ENCODE peak calls at places on chromosomes 6 and 20, in ten cellular contexts. F, O, H, P, E, K, N, V, T and X are unnamed samples.
A peak's percentile ranks its signal among the peaks of the same experiment; 100 is the strongest.

GRCh38 chr20:53238121-53238660 is 266.0 kb downstream of the TSHZ2 start:
- DNase-seq in F (no peak), N (no peak), T (no peak), E (no peak), K (no peak), V (no peak), P (no peak), H (no peak), O (no peak), X (no peak)

GRCh38 chr20:21272679-21273078 is 30.5 kb upstream of the XRN2 start:
- DNase-seq in F (no peak), H (no peak), T (no peak), K (no peak), E (no peak), N (no peak), O (no peak), P (no peak), V (no peak), X (no peak)

GRCh38 chr20:39773380-39774000 is 811.3 kb downstream of the DHX35 start:
- DNase-seq in T (no peak), V (no peak), H (no peak), N (no peak), E (no peak), K (no peak), F (no peak), P (no peak), O (no peak), X (no peak)

GRCh38 chr20:2752631-2753455 is 47.6 kb downstream of the CPXM1 start:
- DNase-seq in H (no peak), K (no peak), N (peak; percentile 70), T (peak; percentile 62), P (peak; percentile 42), V (no peak), O (peak; percentile 51), F (peak; percentile 64), E (no peak), X (peak; percentile 51)

GRCh38 chr20:35007413-35007812 is 51.7 kb downstream of the MYH7B start:
- DNase-seq in H (peak; percentile 27), F (no peak), P (no peak), O (peak; percentile 9), N (no peak), K (peak; percentile 31), E (no peak), V (no peak), T (no peak), X (no peak)

GRCh38 chr6:41214559-41215238 is 13.4 kb upstream of the TREML4 start:
- DNase-seq in H (no peak), F (no peak), E (no peak), T (no peak), V (no peak), K (no peak), O (no peak), N (no peak), P (no peak), X (no peak)

GRCh38 chr6:48110436-48111142 is 408 bp downstream of the PTCHD4 start:
- DNase-seq in P (no peak), E (no peak), O (no peak), H (no peak), N (no peak), T (no peak), F (no peak), K (no peak), V (no peak), X (no peak)

GRCh38 chr20:19260412-19261090 is 48.1 kb downstream of the SLC24A3 start:
- DNase-seq in F (no peak), V (no peak), H (no peak), O (no peak), E (peak; percentile 22), T (no peak), P (no peak), K (no peak), N (no peak), X (no peak)

GRCh38 chr20:53331151-53331973 is 262.3 kb downstream of the ZNF217 start:
- DNase-seq in K (no peak), H (no peak), V (no peak), E (no peak), N (no peak), P (no peak), T (no peak), O (no peak), F (no peak), X (no peak)

GRCh38 chr20:41080866-41081265 is 52.2 kb downstream of the TOP1 start:
- DNase-seq in P (no peak), F (no peak), E (no peak), K (no peak), O (no peak), V (no peak), N (no peak), H (no peak), T (no peak), X (no peak)

GRCh38 chr6:55449219-55449618 is 122.0 kb downstream of the GFRAL start:
- DNase-seq in H (no peak), T (peak; percentile 9), P (no peak), O (no peak), E (no peak), F (no peak), V (no peak), K (no peak), N (peak; percentile 41), X (no peak)

GRCh38 chr6:1667012-1667804 is 57.5 kb downstream of the FOXC1 start:
- DNase-seq in H (no peak), T (no peak), N (no peak), F (no peak), P (no peak), O (no peak), V (no peak), K (no peak), E (peak; percentile 95), X (no peak)

GRCh38 chr6:12071064-12071615 is 59.0 kb downstream of the HIVEP1 start:
- DNase-seq in P (no peak), F (no peak), E (no peak), V (no peak), N (no peak), H (no peak), T (no peak), O (no peak), K (no peak), X (no peak)

GRCh38 chr6:75230484-75231325 is 12.9 kb downstream of the COX7A2 start:
- DNase-seq in T (peak; percentile 48), K (no peak), V (no peak), P (peak; percentile 34), H (no peak), O (peak; percentile 25), E (no peak), N (peak; percentile 61), F (no peak), X (no peak)

GRCh38 chr20:35181731-35182130 is 9.9 kb downstream of the PROCR start:
- DNase-seq in K (no peak), T (no peak), E (no peak), O (no peak), V (no peak), F (no peak), H (no peak), N (no peak), P (no peak), X (no peak)

GRCh38 chr6:76694779-76695178 is 622.3 kb upstream of the IMPG1 start:
- DNase-seq in H (no peak), O (no peak), F (no peak), V (no peak), P (no peak), E (no peak), T (no peak), N (peak; percentile 17), K (no peak), X (no peak)
- TF ChIP-seq CTCF in H (no peak), O (no peak), F (no peak), V (no peak), P (no peak), E (no peak), T (no peak), N (no peak), K (no peak), X (no peak)

GRCh38 chr6:37539706-37540352 is 40.1 kb upstream of the CCDC167 start:
- DNase-seq in T (no peak), P (no peak), F (no peak), O (no peak), V (no peak), H (no peak), E (no peak), N (no peak), K (no peak), X (no peak)

GRCh38 chr6:37536462-37537225 is 37.0 kb upstream of the CCDC167 start:
- DNase-seq in K (no peak), F (no peak), E (no peak), T (peak; percentile 29), P (no peak), N (peak; percentile 40), O (no peak), H (no peak), V (no peak), X (peak; percentile 33)

GRCh38 chr6:37540390-37540789 is 40.7 kb upstream of the CCDC167 start:
- DNase-seq in E (no peak), P (no peak), F (no peak), H (no peak), V (no peak), N (no peak), K (no peak), O (no peak), T (no peak), X (no peak)

GRCh38 chr6:37535701-37536461 is 36.2 kb upstream of the CCDC167 start:
- DNase-seq in N (peak; percentile 52), F (no peak), O (no peak), T (no peak), K (no peak), P (no peak), E (no peak), H (no peak), V (no peak), X (no peak)

DNA sequence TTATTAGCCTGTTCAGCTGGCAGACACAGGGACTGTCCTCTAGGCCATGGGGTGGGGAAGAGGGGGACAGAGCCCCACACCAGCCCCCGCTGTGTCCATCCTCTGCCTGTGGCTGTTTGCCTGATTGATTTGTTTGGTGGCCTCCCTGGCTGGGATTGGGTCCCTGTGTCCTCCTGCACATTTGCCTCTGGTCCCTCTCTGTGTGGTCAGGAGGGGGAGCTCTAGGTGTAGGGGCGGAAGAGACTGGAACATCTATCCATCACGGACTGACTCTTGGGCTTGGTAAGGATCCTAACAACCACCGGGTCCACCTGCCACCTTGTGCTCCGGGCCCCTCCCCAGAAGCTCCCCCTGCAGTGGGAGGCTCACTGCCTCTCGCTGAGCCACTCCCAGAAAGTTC is 38.4 kb upstream of the CCDC167 start:
- DNase-seq in T (peak; percentile 23), P (no peak), E (no peak), V (no peak), O (no peak), K (no peak), H (no peak), N (no peak), F (no peak), X (no peak)
- TF ChIP-seq CTCF in T (no peak), P (no peak), E (peak; percentile 31), V (no peak), O (no peak), K (no peak), H (no peak), N (peak; percentile 18), F (no peak), X (no peak)

GRCh38 chr6:134004714-134005113 is 47.7 kb downstream of the SLC2A12 start:
- DNase-seq in F (no peak), H (no peak), T (no peak), V (no peak), K (no peak), O (no peak), E (no peak), N (no peak), P (no peak), X (no peak)
- TF ChIP-seq CTCF in F (no peak), H (no peak), T (no peak), V (no peak), K (no peak), O (no peak), E (no peak), N (no peak), P (no peak), X (no peak)

GRCh38 chr6:122624853-122625252 is 14.6 kb downstream of the PKIB start:
- DNase-seq in F (no peak), T (no peak), N (no peak), H (no peak), V (no peak), E (no peak), O (no peak), P (no peak), K (no peak), X (no peak)
- TF ChIP-seq CTCF in F (no peak), T (no peak), N (no peak), H (no peak), V (no peak), E (no peak), O (no peak), P (no peak), K (no peak), X (no peak)